ENCODE peak calls at places on chromosome 3, in six cellular contexts. X is CD4-positive, alpha-beta T cell; O is AG04450; T is MCF 10A; Q is left cardiac atrium; P is AG10803. U is an unnamed sample.

GRCh38 chr3:44058022-44058867 is 183.4 kb upstream of the TOPAZ1 start:
- DNase-seq in Q (no peak), X (peak), O (no peak), P (peak), T (peak), U (peak)

GRCh38 chr3:122661633-122662032 is 19.0 kb upstream of the PARP14 start:
- DNase-seq in X (no peak), O (no peak), P (no peak), T (peak), Q (no peak), U (peak)

GRCh38 chr3:141336672-141337522 is 31.4 kb upstream of the ZBTB38 start:
- DNase-seq in T (no peak), O (no peak), P (peak), Q (no peak), X (no peak), U (peak)

GRCh38 chr3:10445561-10445960 is 59.8 kb downstream of the ATP2B2 start:
- DNase-seq in Q (no peak), P (peak), T (no peak), X (no peak), O (no peak), U (no peak)

GRCh38 chr3:83230376-83230775 is 1468.9 kb upstream of the GBE1 start:
- DNase-seq in O (no peak), T (no peak), X (no peak), Q (no peak), P (no peak), U (no peak)

GRCh38 chr3:14847613-14848541 is 29.1 kb downstream of the FGD5 start:
- DNase-seq in X (no peak), O (no peak), T (peak), P (no peak), Q (peak), U (peak)

GRCh38 chr3:156563900-156564682 is 9.2 kb upstream of the SSR3 start:
- DNase-seq in X (no peak), O (no peak), T (no peak), Q (no peak), P (peak), U (no peak)

GRCh38 chr3:197746214-197746613 is 3.5 kb upstream of the FYTTD1 start:
- DNase-seq in P (no peak), O (no peak), X (no peak), Q (no peak), T (no peak), U (no peak)

GRCh38 chr3:170520996-170521395 is 64.9 kb downstream of the SLC7A14 start:
- DNase-seq in T (peak), P (peak), X (no peak), O (no peak), Q (no peak), U (no peak)

GRCh38 chr3:58529516-58530353 is 7.3 kb downstream of the ACOX2 start:
- DNase-seq in T (no peak), X (no peak), P (peak), O (no peak), Q (no peak), U (peak)

GRCh38 chr3:7682822-7683229 is 818.8 kb upstream of the LMCD1 start:
- DNase-seq in X (no peak), T (peak), O (peak), P (peak), Q (peak), U (no peak)

GRCh38 chr3:197454014-197454413 is 101.8 kb downstream of the BDH1 start:
- DNase-seq in T (peak), Q (no peak), O (no peak), X (no peak), P (peak), U (peak)

GRCh38 chr3:154285221-154285620 is 39.1 kb downstream of the DHX36 start:
- DNase-seq in P (no peak), X (no peak), T (no peak), O (no peak), Q (no peak), U (no peak)

GRCh38 chr3:110806924-110807323 is 264.7 kb upstream of the NECTIN3 start:
- DNase-seq in Q (no peak), X (no peak), T (peak), P (peak), O (no peak), U (no peak)

GRCh38 chr3:151152626-151153025 is 50.4 kb downstream of the GPR171 start:
- DNase-seq in X (no peak), O (no peak), Q (no peak), T (no peak), P (no peak), U (no peak)

GRCh38 chr3:3633761-3634160 is 165.5 kb upstream of the LRRN1 start:
- DNase-seq in P (no peak), T (no peak), Q (no peak), X (no peak), O (no peak), U (no peak)

GRCh38 chr3:182412066-182412465 is 381.2 kb upstream of the ATP11B start:
- DNase-seq in P (no peak), Q (no peak), X (no peak), O (no peak), T (no peak), U (no peak)

GRCh38 chr3:195809796-195810454 is 1.8 kb downstream of the MUC4 start:
- DNase-seq in O (no peak), Q (no peak), X (no peak), T (no peak), P (no peak), U (no peak)

GRCh38 chr3:127674099-127674792 is 1.5 kb downstream of the ABTB1 start:
- DNase-seq in P (no peak), X (peak), Q (no peak), O (no peak), T (no peak), U (no peak)

GRCh38 chr3:157512534-157512933 is 9.3 kb upstream of the VEPH1 start:
- DNase-seq in P (no peak), Q (no peak), O (no peak), T (no peak), X (no peak), U (no peak)

GRCh38 chr3:184811663-184811998 is 335 bp upstream of the VPS8 start:
- DNase-seq in P (no peak), O (no peak), Q (no peak), T (no peak), X (no peak), U (no peak)

GRCh38 chr3:111763968-111764367 is 95.1 kb upstream of the PHLDB2 start:
- DNase-seq in O (no peak), X (no peak), T (peak), Q (no peak), P (peak), U (no peak)

GRCh38 chr3:183291511-183292031 is 38.5 kb downstream of the B3GNT5 start:
- DNase-seq in Q (no peak), X (no peak), T (peak), P (peak), O (no peak), U (no peak)

GRCh38 chr3:110995461-110996226 is 76.0 kb upstream of the NECTIN3 start:
- DNase-seq in O (no peak), P (peak), Q (no peak), X (no peak), T (peak), U (no peak)

GRCh38 chr3:23343509-23343908 is 140.4 kb downstream of the UBE2E2 start:
- DNase-seq in X (no peak), Q (no peak), T (no peak), P (no peak), O (no peak), U (no peak)

GRCh38 chr3:178699810-178700209 is 163.6 kb downstream of the KCNMB2 start:
- DNase-seq in X (no peak), Q (no peak), O (no peak), T (peak), P (no peak), U (peak)

GRCh38 chr3:146889616-146890015 is 284.5 kb upstream of the PLSCR5 start:
- DNase-seq in T (no peak), O (no peak), Q (no peak), P (no peak), X (no peak), U (no peak)

GRCh38 chr3:170079466-170080165 is 41.8 kb downstream of the GPR160 start:
- DNase-seq in T (no peak), P (peak), Q (no peak), O (no peak), X (no peak), U (no peak)

GRCh38 chr3:122926322-122926721 is 101.2 kb downstream of the SEMA5B start:
- DNase-seq in P (no peak), Q (no peak), X (no peak), O (no peak), T (no peak), U (no peak)

GRCh38 chr3:61030469-61031035 is 220.7 kb downstream of the FHIT start:
- DNase-seq in Q (no peak), P (no peak), O (no peak), T (peak), X (no peak), U (no peak)

GRCh38 chr3:141454906-141455602 is 31.8 kb upstream of the RASA2 start:
- DNase-seq in X (no peak), P (peak), T (peak), O (no peak), Q (no peak), U (peak)

GRCh38 chr3:45677045-45677436 is 12.2 kb upstream of the SACM1L start:
- DNase-seq in T (peak), Q (no peak), X (peak), P (peak), O (no peak), U (no peak)

GRCh38 chr3:60189304-60189703 is 1061.9 kb downstream of the FHIT start:
- DNase-seq in Q (no peak), T (no peak), X (no peak), O (no peak), P (no peak), U (no peak)

GRCh38 chr3:163056874-163057497 is 1560.4 kb downstream of the OTOL1 start:
- DNase-seq in T (peak), X (no peak), O (peak), P (peak), Q (no peak), U (peak)

U was measured in GM12865.